ENCODE peak calls at places on chromosomes 12 and 14, in nine cellular contexts. One of them, this sample, is unnamed.

GRCh38 chr12:94230357-94230905 is 82.1 kb downstream of the PLXNC1 start:
- DNase-seq in mucosa of gallbladder: no peak
- DNase-seq in esophagus squamous epithelium: no peak
- DNase-seq in psoas muscle: no peak
- DNase-seq in mucosa of descending colon: no peak
- DNase-seq in ureter: no peak
- DNase-seq in stimulated activated CD4-positive, alpha-beta T cell treated with anti-CD3 and anti-CD28 coated beads, Interleukin-1b, Interleukin-23, amount 100 ng/mL, for 4 hours: no peak
- DNase-seq in NCI-H1694: no peak
- DNase-seq in skeletal muscle cell: no peak
- DNase-seq in this sample: no peak

GRCh38 chr14:92625213-92625612 is 111.6 kb downstream of the RIN3 start:
- DNase-seq in mucosa of gallbladder: no peak
- DNase-seq in esophagus squamous epithelium: no peak
- DNase-seq in psoas muscle: no peak
- DNase-seq in mucosa of descending colon: no peak
- DNase-seq in ureter: no peak
- DNase-seq in stimulated activated CD4-positive, alpha-beta T cell treated with anti-CD3 and anti-CD28 coated beads, Interleukin-1b, Interleukin-23, amount 100 ng/mL, for 4 hours: no peak
- DNase-seq in NCI-H1694: no peak
- DNase-seq in skeletal muscle cell: peak
- DNase-seq in this sample: no peak

GRCh38 chr12:101829639-101830390 is 944 bp downstream of the GNPTAB start:
- DNase-seq in mucosa of gallbladder: no peak
- DNase-seq in esophagus squamous epithelium: no peak
- DNase-seq in psoas muscle: no peak
- DNase-seq in mucosa of descending colon: no peak
- DNase-seq in ureter: no peak
- DNase-seq in stimulated activated CD4-positive, alpha-beta T cell treated with anti-CD3 and anti-CD28 coated beads, Interleukin-1b, Interleukin-23, amount 100 ng/mL, for 4 hours: no peak
- DNase-seq in NCI-H1694: no peak
- DNase-seq in skeletal muscle cell: no peak
- DNase-seq in this sample: peak

GRCh38 chr12:87368259-87368658 is 660.9 kb downstream of the C12orf50 start:
- DNase-seq in mucosa of gallbladder: no peak
- DNase-seq in esophagus squamous epithelium: no peak
- DNase-seq in psoas muscle: no peak
- DNase-seq in mucosa of descending colon: no peak
- DNase-seq in ureter: no peak
- DNase-seq in stimulated activated CD4-positive, alpha-beta T cell treated with anti-CD3 and anti-CD28 coated beads, Interleukin-1b, Interleukin-23, amount 100 ng/mL, for 4 hours: no peak
- DNase-seq in NCI-H1694: no peak
- DNase-seq in skeletal muscle cell: no peak
- DNase-seq in this sample: no peak

GRCh38 chr14:96582641-96582980 is 80.4 kb downstream of the PAPOLA start:
- DNase-seq in mucosa of gallbladder: peak
- DNase-seq in esophagus squamous epithelium: no peak
- DNase-seq in psoas muscle: no peak
- DNase-seq in mucosa of descending colon: no peak
- DNase-seq in ureter: no peak
- DNase-seq in stimulated activated CD4-positive, alpha-beta T cell treated with anti-CD3 and anti-CD28 coated beads, Interleukin-1b, Interleukin-23, amount 100 ng/mL, for 4 hours: no peak
- DNase-seq in NCI-H1694: no peak
- DNase-seq in skeletal muscle cell: no peak
- DNase-seq in this sample: no peak

GRCh38 chr12:92608418-92609091 is 94.2 kb upstream of the PLEKHG7 start:
- DNase-seq in mucosa of gallbladder: peak
- DNase-seq in esophagus squamous epithelium: no peak
- DNase-seq in psoas muscle: no peak
- DNase-seq in mucosa of descending colon: no peak
- DNase-seq in ureter: no peak
- DNase-seq in stimulated activated CD4-positive, alpha-beta T cell treated with anti-CD3 and anti-CD28 coated beads, Interleukin-1b, Interleukin-23, amount 100 ng/mL, for 4 hours: no peak
- DNase-seq in NCI-H1694: peak
- DNase-seq in skeletal muscle cell: no peak
- DNase-seq in this sample: no peak

GRCh38 chr14:96363751-96364336 is 518 bp downstream of the GSKIP start:
- DNase-seq in mucosa of gallbladder: peak
- DNase-seq in esophagus squamous epithelium: no peak
- DNase-seq in psoas muscle: peak
- DNase-seq in mucosa of descending colon: peak
- DNase-seq in ureter: peak
- DNase-seq in stimulated activated CD4-positive, alpha-beta T cell treated with anti-CD3 and anti-CD28 coated beads, Interleukin-1b, Interleukin-23, amount 100 ng/mL, for 4 hours: no peak
- DNase-seq in NCI-H1694: no peak
- DNase-seq in skeletal muscle cell: no peak
- DNase-seq in this sample: peak

GRCh38 chr12:47900480-47901129 is 4.2 kb downstream of the VDR start:
- DNase-seq in mucosa of gallbladder: no peak
- DNase-seq in esophagus squamous epithelium: no peak
- DNase-seq in psoas muscle: no peak
- DNase-seq in mucosa of descending colon: peak
- DNase-seq in ureter: no peak
- DNase-seq in stimulated activated CD4-positive, alpha-beta T cell treated with anti-CD3 and anti-CD28 coated beads, Interleukin-1b, Interleukin-23, amount 100 ng/mL, for 4 hours: no peak
- DNase-seq in NCI-H1694: no peak
- DNase-seq in skeletal muscle cell: no peak
- DNase-seq in this sample: peak

GRCh38 chr12:64175254-64175945 is 46.7 kb downstream of the KICS2 start:
- DNase-seq in mucosa of gallbladder: no peak
- DNase-seq in esophagus squamous epithelium: no peak
- DNase-seq in psoas muscle: no peak
- DNase-seq in mucosa of descending colon: no peak
- DNase-seq in ureter: no peak
- DNase-seq in stimulated activated CD4-positive, alpha-beta T cell treated with anti-CD3 and anti-CD28 coated beads, Interleukin-1b, Interleukin-23, amount 100 ng/mL, for 4 hours: no peak
- DNase-seq in NCI-H1694: no peak
- DNase-seq in skeletal muscle cell: no peak
- DNase-seq in this sample: no peak

GRCh38 chr12:100706029-100706428 is 88.5 kb upstream of the ANO4 start:
- DNase-seq in mucosa of gallbladder: no peak
- DNase-seq in esophagus squamous epithelium: no peak
- DNase-seq in psoas muscle: no peak
- DNase-seq in mucosa of descending colon: no peak
- DNase-seq in ureter: no peak
- DNase-seq in stimulated activated CD4-positive, alpha-beta T cell treated with anti-CD3 and anti-CD28 coated beads, Interleukin-1b, Interleukin-23, amount 100 ng/mL, for 4 hours: no peak
- DNase-seq in NCI-H1694: no peak
- DNase-seq in skeletal muscle cell: peak
- DNase-seq in this sample: no peak

GRCh38 chr12:58268080-58268479 is 326.7 kb downstream of the ATP23 start:
- DNase-seq in mucosa of gallbladder: no peak
- DNase-seq in esophagus squamous epithelium: no peak
- DNase-seq in psoas muscle: no peak
- DNase-seq in mucosa of descending colon: no peak
- DNase-seq in ureter: no peak
- DNase-seq in stimulated activated CD4-positive, alpha-beta T cell treated with anti-CD3 and anti-CD28 coated beads, Interleukin-1b, Interleukin-23, amount 100 ng/mL, for 4 hours: no peak
- DNase-seq in NCI-H1694: no peak
- DNase-seq in skeletal muscle cell: peak
- DNase-seq in this sample: no peak

GRCh38 chr12:7190268-7191055 is 976 bp downstream of the PEX5 start:
- DNase-seq in mucosa of gallbladder: no peak
- DNase-seq in esophagus squamous epithelium: no peak
- DNase-seq in psoas muscle: peak
- DNase-seq in mucosa of descending colon: peak
- DNase-seq in ureter: no peak
- DNase-seq in stimulated activated CD4-positive, alpha-beta T cell treated with anti-CD3 and anti-CD28 coated beads, Interleukin-1b, Interleukin-23, amount 100 ng/mL, for 4 hours: no peak
- DNase-seq in NCI-H1694: no peak
- DNase-seq in skeletal muscle cell: no peak
- DNase-seq in this sample: peak

GRCh38 chr12:3144495-3144894 is 67.3 kb downstream of the TSPAN9 start:
- DNase-seq in mucosa of gallbladder: no peak
- DNase-seq in esophagus squamous epithelium: no peak
- DNase-seq in psoas muscle: no peak
- DNase-seq in mucosa of descending colon: no peak
- DNase-seq in ureter: no peak
- DNase-seq in stimulated activated CD4-positive, alpha-beta T cell treated with anti-CD3 and anti-CD28 coated beads, Interleukin-1b, Interleukin-23, amount 100 ng/mL, for 4 hours: no peak
- DNase-seq in NCI-H1694: no peak
- DNase-seq in skeletal muscle cell: no peak
- DNase-seq in this sample: no peak

GRCh38 chr12:107330901-107331431 is 237.6 kb upstream of the CRY1 start:
- DNase-seq in mucosa of gallbladder: no peak
- DNase-seq in esophagus squamous epithelium: no peak
- DNase-seq in psoas muscle: no peak
- DNase-seq in mucosa of descending colon: no peak
- DNase-seq in ureter: no peak
- DNase-seq in stimulated activated CD4-positive, alpha-beta T cell treated with anti-CD3 and anti-CD28 coated beads, Interleukin-1b, Interleukin-23, amount 100 ng/mL, for 4 hours: no peak
- DNase-seq in NCI-H1694: no peak
- DNase-seq in skeletal muscle cell: no peak
- DNase-seq in this sample: no peak